ENCODE peak calls at places on chromosome 17, in six cellular contexts. E is AG04450, S is body of pancreas, C is IMR-90, I is retinal pigment epithelial cell, O is dorsolateral prefrontal cortex. J is an unnamed sample.

GRCh38 chr17:20010886-20011402 is 1.8 kb downstream of the SPECC1 start:
- DNase-seq in E (no peak), S (no peak), C (no peak), I (no peak), O (no peak), J (no peak)

GRCh38 chr17:71470062-71470461 is 650.8 kb upstream of the SOX9 start:
- DNase-seq in E (no peak), S (no peak), C (no peak), I (no peak), O (no peak), J (no peak)

GRCh38 chr17:9079461-9080103 is 58.3 kb downstream of the NTN1 start:
- DNase-seq in E (no peak), S (no peak), C (no peak), I (no peak), O (no peak), J (no peak)

GRCh38 chr17:1629647-1630310 is 1.1 kb upstream of the SLC43A2 start:
- DNase-seq in E (no peak), S (peak), C (peak), I (no peak), O (no peak), J (peak)

GRCh38 chr17:28949185-28950016 is 1.9 kb downstream of the PHF12 start:
- DNase-seq in E (no peak), S (peak), C (no peak), I (no peak), O (peak), J (peak)

GRCh38 chr17:74430706-74431567 is 951 bp upstream of the GPRC5C start:
- DNase-seq in E (no peak), S (peak), C (peak), I (peak), O (peak), J (peak)

GRCh38 chr17:63702223-63702577 is 2.3 kb upstream of the LIMD2 start:
- DNase-seq in E (no peak), S (no peak), C (no peak), I (no peak), O (no peak), J (no peak)

GRCh38 chr17:67239597-67239996 is 5.4 kb downstream of the HELZ start:
- DNase-seq in E (no peak), S (no peak), C (peak), I (peak), O (no peak), J (peak)

GRCh38 chr17:58238147-58238634 is at the start of gene LPO:
- DNase-seq in E (no peak), S (no peak), C (no peak), I (no peak), O (no peak), J (no peak)

GRCh38 chr17:68341482-68341881 is 50.2 kb downstream of the ARSG start:
- DNase-seq in E (no peak), S (no peak), C (no peak), I (no peak), O (no peak), J (no peak)

GRCh38 chr17:68427575-68427974 is 29.7 kb downstream of the WIPI1 start:
- DNase-seq in E (no peak), S (no peak), C (no peak), I (no peak), O (no peak), J (no peak)

GRCh38 chr17:81553616-81554181 is 1.5 kb upstream of the FAAP100 start:
- DNase-seq in E (peak), S (no peak), C (peak), I (peak), O (peak), J (peak)

GRCh38 chr17:73933871-73934270 is 269.6 kb upstream of the RPL38 start:
- DNase-seq in E (no peak), S (no peak), C (no peak), I (no peak), O (no peak), J (no peak)

GRCh38 chr17:65711671-65712276 is 150.3 kb upstream of the AXIN2 start:
- DNase-seq in E (no peak), S (no peak), C (no peak), I (no peak), O (no peak), J (no peak)

GRCh38 chr17:57463103-57463885 is 207.0 kb downstream of the MSI2 start:
- DNase-seq in E (no peak), S (no peak), C (peak), I (peak), O (no peak), J (peak)

GRCh38 chr17:67474081-67474661 is 97.1 kb downstream of the PITPNC1 start:
- DNase-seq in E (no peak), S (no peak), C (peak), I (no peak), O (no peak), J (peak)

GRCh38 chr17:81053043-81053970 is 18.4 kb downstream of the BAIAP2 start:
- DNase-seq in E (no peak), S (no peak), C (no peak), I (peak), O (no peak), J (no peak)

GRCh38 chr17:77423589-77424451 is 283.1 kb downstream of the SEC14L1 start:
- DNase-seq in E (peak), S (peak), C (peak), I (peak), O (peak), J (peak)

GRCh38 chr17:55702150-55702549 is 20.5 kb downstream of the TMEM100 start:
- DNase-seq in E (no peak), S (no peak), C (no peak), I (no peak), O (no peak), J (no peak)

DNA sequence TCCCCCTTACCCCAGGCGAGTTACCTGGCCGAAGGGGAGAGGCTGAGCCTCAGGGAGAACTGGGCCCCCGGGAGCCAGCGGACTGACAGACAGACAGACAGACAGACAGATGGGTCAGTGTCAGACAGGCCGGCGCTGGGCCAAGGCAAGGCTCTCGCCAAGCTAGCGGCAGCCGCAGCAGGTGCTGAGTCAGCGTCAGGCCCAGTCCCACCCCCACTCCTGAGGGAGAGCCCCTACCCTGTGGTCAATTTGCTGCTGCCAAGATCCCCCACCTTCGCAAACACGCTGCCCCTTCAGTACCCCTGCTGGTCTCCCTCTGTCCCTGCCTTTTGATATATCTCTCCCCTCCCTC is 1.5 kb downstream of the FGF11 start:
- DNase-seq in E (no peak), S (no peak), C (no peak), I (no peak), O (no peak), J (peak)
- H3K4me3 ChIP-seq in E (peak), S (no peak), C (no peak), I (peak), O (peak), J (no peak)

GRCh38 chr17:2722611-2723010 is 11.0 kb upstream of the CLUH start:
- DNase-seq in E (no peak), S (no peak), C (no peak), I (no peak), O (no peak), J (no peak)

GRCh38 chr17:2723505-2723996 is 12.0 kb upstream of the CLUH start:
- DNase-seq in E (no peak), S (no peak), C (no peak), I (no peak), O (no peak), J (no peak)

GRCh38 chr17:2721603-2722002 is 10.0 kb upstream of the CLUH start:
- DNase-seq in E (no peak), S (no peak), C (no peak), I (no peak), O (no peak), J (no peak)

GRCh38 chr17:2723997-2724782 is 12.6 kb upstream of the CLUH start:
- DNase-seq in E (no peak), S (no peak), C (no peak), I (no peak), O (no peak), J (no peak)

DNA sequence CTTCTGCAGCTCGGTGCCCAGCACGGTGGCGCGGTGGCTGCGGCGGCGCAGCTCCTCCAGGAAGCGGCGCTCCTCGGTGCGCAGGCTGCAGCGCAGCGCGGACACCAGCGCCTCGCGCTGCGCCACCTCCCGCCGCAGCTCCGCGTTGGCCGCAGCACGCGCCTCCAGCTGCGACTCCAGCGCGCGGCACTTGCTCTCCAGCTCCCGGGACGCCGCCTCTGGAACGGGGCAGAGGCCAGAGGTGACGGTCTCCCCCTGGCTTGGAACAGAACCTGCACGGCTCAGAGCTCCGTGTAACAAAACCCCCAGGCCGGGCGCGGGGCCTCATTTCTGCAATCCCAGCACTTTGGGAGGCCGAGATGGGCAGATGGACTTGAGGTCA is 13.2 kb upstream of the CLUH start:
- DNase-seq in E (no peak), S (peak), C (peak), I (no peak), O (no peak), J (peak)
- TF ChIP-seq CTCF in E (no peak), S (no peak), C (peak), I (no peak), O (no peak), J (no peak)

DNA sequence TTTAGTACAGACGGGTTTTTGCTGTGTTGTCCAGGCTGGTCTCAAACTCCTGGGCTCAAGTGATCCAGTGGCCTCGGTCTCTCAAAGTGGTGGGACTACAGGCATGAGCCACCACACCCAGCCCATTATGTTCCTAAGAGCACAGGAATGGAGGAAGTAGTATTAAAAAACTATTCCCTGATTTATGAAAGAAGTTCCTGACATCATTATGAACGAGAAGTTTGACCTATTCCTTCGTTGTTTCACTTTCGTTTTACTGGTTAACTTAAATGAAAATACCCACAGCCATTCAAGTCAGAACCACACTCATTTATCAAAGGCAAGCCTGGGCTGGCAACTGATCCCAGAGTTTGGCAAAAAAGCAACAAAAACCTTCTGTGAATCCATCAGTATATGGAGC is 13.5 kb upstream of the CBX4 start:
- DNase-seq in E (no peak), S (peak), C (peak), I (no peak), O (no peak), J (peak)
- H3K4me3 ChIP-seq in E (no peak), S (no peak), C (peak), I (no peak), O (no peak), J (peak)

DNA sequence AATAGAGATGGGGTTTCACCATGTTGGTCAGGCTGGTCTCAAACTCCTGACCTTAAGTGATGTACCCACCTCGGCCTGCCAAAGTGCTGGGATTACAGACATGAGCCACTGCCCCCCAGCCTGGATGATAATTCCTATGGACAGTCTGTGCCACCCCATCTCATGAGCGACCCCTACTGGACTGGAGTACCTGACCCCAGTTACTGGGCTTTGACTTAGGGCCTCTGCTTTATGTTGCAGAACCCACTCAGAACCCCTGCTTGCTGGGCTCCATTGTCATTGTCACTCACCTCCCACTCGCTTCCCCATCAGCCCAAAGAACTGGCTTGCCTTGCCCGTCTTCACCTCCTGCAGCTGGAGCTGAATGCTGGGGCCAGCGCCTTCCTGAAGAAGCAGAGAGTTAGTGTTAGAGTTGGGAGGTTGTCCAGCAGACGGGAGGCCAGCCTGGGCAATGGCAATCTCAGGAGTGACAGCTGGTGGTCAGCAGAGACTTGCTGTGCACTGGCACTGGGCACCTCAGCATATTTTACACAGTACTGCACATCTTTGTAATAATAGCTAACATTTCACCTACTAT is 4.0 kb downstream of the TAC4 start:
- DNase-seq in E (no peak), S (no peak), C (no peak), I (no peak), O (no peak), J (peak)
- TF ChIP-seq CTCF in E (peak), S (no peak), C (peak), I (peak), O (no peak), J (peak)